ENCODE peak calls at places on chromosomes 3 and 15, in four cellular contexts. U is ovary, E is uterus, A is heart left ventricle. B is an unnamed sample.

GRCh38 chr3:81891056-81891455 is 129.6 kb upstream of the GBE1 start:
- DNase-seq in A (no peak), E (no peak), U (no peak), B (no peak)

GRCh38 chr3:119420196-119420595 is 43.2 kb downstream of the TMEM39A start:
- DNase-seq in U (no peak), E (no peak), A (no peak), B (no peak)

GRCh38 chr3:124881976-124882697 is 5.0 kb downstream of the ITGB5 start:
- DNase-seq in E (no peak), U (no peak), A (no peak), B (no peak)

GRCh38 chr3:15265655-15266509 is 59.8 kb downstream of the CAPN7 start:
- DNase-seq in E (peak), U (no peak), A (peak), B (no peak)

GRCh38 chr3:170277833-170278586 is 55.8 kb downstream of the PRKCI start:
- DNase-seq in U (no peak), E (no peak), A (no peak), B (no peak)

GRCh38 chr3:96814581-96815567 is at the start of gene EPHA6:
- DNase-seq in U (peak), E (no peak), A (no peak), B (no peak)

GRCh38 chr15:95024388-95024787 is 793.0 kb downstream of the MCTP2 start:
- DNase-seq in A (peak), U (peak), E (no peak), B (no peak)

GRCh38 chr3:51340989-51341636 is 44.0 kb upstream of the MANF start:
- DNase-seq in A (no peak), U (no peak), E (no peak), B (no peak)

GRCh38 chr15:85750319-85750806 is 44.4 kb downstream of the KLHL25 start:
- DNase-seq in U (peak), E (peak), A (peak), B (peak)

GRCh38 chr15:71476823-71477222 is 333.5 kb upstream of the NR2E3 start:
- DNase-seq in U (no peak), A (no peak), E (no peak), B (no peak)

GRCh38 chr15:25860885-25861866 is 2.0 kb downstream of the ATP10A start:
- DNase-seq in E (no peak), A (no peak), U (no peak), B (no peak)

GRCh38 chr15:51374131-51374530 is 32.7 kb downstream of the GLDN start:
- DNase-seq in A (no peak), E (no peak), U (no peak), B (no peak)

GRCh38 chr15:59194639-59195325 is 11.9 kb upstream of the LDHAL6B start:
- DNase-seq in E (no peak), A (no peak), U (no peak), B (no peak)

GRCh38 chr3:141575879-141576743 is 89.3 kb downstream of the RASA2 start:
- DNase-seq in U (no peak), E (no peak), A (no peak), B (no peak)

GRCh38 chr3:39082652-39083313 is 24.6 kb downstream of the GORASP1 start:
- DNase-seq in A (no peak), U (no peak), E (no peak), B (no peak)

GRCh38 chr3:39075910-39076309 is 24.1 kb downstream of the WDR48 start:
- DNase-seq in A (no peak), U (no peak), E (no peak), B (no peak)

DNA sequence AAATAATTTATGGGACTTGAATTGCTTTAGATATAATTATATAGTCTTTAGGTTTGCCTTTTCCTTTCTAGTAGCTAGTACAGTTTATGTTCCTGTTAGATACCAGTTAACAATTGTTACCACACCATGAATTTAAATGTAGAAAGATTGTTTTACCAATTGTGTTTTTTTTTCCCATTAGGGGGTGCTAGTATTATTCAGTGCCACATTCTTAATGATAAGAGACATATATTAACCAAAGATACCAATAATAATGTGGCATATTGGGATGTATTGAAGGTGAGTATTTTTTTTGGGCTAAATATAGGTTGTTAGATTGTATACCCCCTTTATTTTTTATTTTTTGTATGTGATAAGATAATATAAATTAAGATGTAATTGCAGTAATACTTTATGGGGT is 27.7 kb downstream of the WDR48 start:
- DNase-seq in A (no peak), U (no peak), E (no peak), B (no peak)
- TF ChIP-seq CTCF in A (no peak), U (no peak), E (no peak), B (no peak)

GRCh38 chr15:47622058-47622457 is 95.2 kb upstream of the SEMA6D start:
- DNase-seq in U (no peak), E (no peak), A (no peak), B (no peak)

GRCh38 chr15:47624503-47624902 is 92.8 kb upstream of the SEMA6D start:
- DNase-seq in A (no peak), U (no peak), E (no peak), B (no peak)

GRCh38 chr15:47618216-47618615 is 99.1 kb upstream of the SEMA6D start:
- DNase-seq in E (no peak), U (no peak), A (no peak), B (no peak)

GRCh38 chr15:47616876-47617275 is 100.4 kb upstream of the SEMA6D start:
- DNase-seq in A (no peak), E (no peak), U (no peak), B (no peak)

GRCh38 chr15:47620960-47621681 is 96.2 kb upstream of the SEMA6D start:
- DNase-seq in U (no peak), A (no peak), E (no peak), B (no peak)
- TF ChIP-seq CTCF in U (no peak), A (no peak), E (no peak), B (no peak)

DNA sequence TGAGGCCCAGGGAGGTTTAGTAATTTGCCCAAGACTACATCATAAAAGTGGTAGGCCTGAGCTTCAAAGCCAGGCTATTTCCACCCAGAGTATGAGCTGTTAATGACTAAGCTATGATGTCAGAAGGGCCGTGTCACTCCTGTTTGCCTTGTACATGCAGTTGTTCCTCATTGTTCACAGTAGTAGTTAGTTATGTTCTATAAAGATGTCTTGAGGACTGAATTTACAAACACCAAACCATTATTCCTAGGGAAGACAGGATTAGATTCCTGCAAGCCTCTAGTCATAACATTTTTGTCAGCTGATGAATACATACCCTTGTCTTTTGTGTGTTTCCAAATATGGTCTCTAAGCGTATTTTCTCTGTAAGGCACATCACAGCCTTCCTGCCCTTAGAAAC is 20.9 kb upstream of the LARS2 start:
- DNase-seq in U (no peak), A (no peak), E (peak), B (no peak)
- TF ChIP-seq CTCF in U (no peak), A (no peak), E (no peak), B (no peak)

GRCh38 chr3:4290272-4290893 is 12.8 kb upstream of the SETMAR start:
- DNase-seq in U (no peak), A (no peak), E (no peak), B (no peak)
- TF ChIP-seq CTCF in U (peak), A (peak), E (peak), B (peak)

GRCh38 chr3:126245811-126246727 is 65.7 kb upstream of the ALDH1L1 start:
- DNase-seq in U (no peak), E (peak), A (no peak), B (peak)
- TF ChIP-seq CTCF in U (peak), E (peak), A (peak), B (peak)

GRCh38 chr3:31448035-31448881 is 84.5 kb upstream of the STT3B start:
- DNase-seq in U (no peak), E (no peak), A (no peak), B (no peak)
- TF ChIP-seq CTCF in U (no peak), E (no peak), A (peak), B (no peak)

DNA sequence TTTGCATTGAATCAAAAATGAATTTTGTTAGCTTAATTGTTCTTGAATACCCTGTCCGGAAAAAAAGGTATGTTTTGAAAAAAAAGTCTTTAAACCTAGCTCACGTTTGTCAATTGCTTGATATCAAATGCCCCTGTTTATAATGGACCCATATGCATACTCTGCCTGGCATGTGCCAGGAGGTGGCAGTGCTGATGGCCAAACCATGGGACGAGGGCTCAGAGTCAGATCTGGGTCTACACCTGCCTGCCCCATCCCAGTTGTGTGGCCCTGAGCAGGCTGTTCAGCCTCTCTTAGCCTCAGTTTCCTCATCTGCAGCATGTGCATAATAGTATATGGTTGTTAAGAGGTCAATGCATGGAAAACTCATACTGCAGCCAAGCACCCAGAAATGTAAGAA is 38.8 kb downstream of the PRKCD start:
- DNase-seq in A (no peak), E (no peak), U (no peak), B (no peak)
- TF ChIP-seq CTCF in A (no peak), E (no peak), U (no peak), B (no peak)

GRCh38 chr3:126995926-126996512 is 13.1 kb downstream of the PLXNA1 start:
- DNase-seq in A (no peak), E (no peak), U (no peak), B (no peak)
- TF ChIP-seq CTCF in A (no peak), E (no peak), U (no peak), B (no peak)

B was measured in gastrocnemius medialis.